ENCODE peak calls at places on chromosome 7, in nine cellular contexts. P, L, R, Q, X, U, A, H and Y are unnamed samples.

GRCh38 chr7:71131256-71131752 is 640 bp upstream of the GALNT17 start:
- DNase-seq in P (no peak), L (peak; percentile 50), R (no peak), Q (peak; percentile 47), X (peak; percentile 67), U (peak; percentile 79), A (peak; percentile 77), H (peak; percentile 16), Y (no peak)

GRCh38 chr7:33831389-33832118 is 73.8 kb upstream of the BMPER start:
- DNase-seq in P (no peak), L (no peak), R (peak; percentile 79), Q (peak; percentile 72), X (no peak), U (no peak), A (peak; percentile 91), H (peak; percentile 84), Y (peak; percentile 66)

GRCh38 chr7:6530626-6531491 is 20.4 kb downstream of the GRID2IP start:
- DNase-seq in P (no peak), L (no peak), R (no peak), Q (no peak), X (no peak), U (no peak), A (no peak), H (no peak), Y (no peak)

GRCh38 chr7:27163776-27164380 is 1.5 kb downstream of the HOXA9 start:
- DNase-seq in P (no peak), L (no peak), R (peak; percentile 12), Q (peak; percentile 16), X (no peak), U (no peak), A (peak; percentile 67), H (peak; percentile 42), Y (peak; percentile 46)

GRCh38 chr7:95342642-95343252 is 18.4 kb upstream of the PON1 start:
- DNase-seq in P (no peak), L (no peak), R (no peak), Q (no peak), X (no peak), U (no peak), A (no peak), H (no peak), Y (no peak)

GRCh38 chr7:138606251-138606650 is 94.9 kb downstream of the SVOPL start:
- DNase-seq in P (no peak), L (no peak), R (no peak), Q (no peak), X (no peak), U (no peak), A (no peak), H (no peak), Y (no peak)

GRCh38 chr7:41051525-41051924 is 651.4 kb downstream of the INHBA start:
- DNase-seq in P (no peak), L (no peak), R (no peak), Q (no peak), X (no peak), U (peak; percentile 38), A (peak; percentile 64), H (no peak), Y (no peak)

GRCh38 chr7:48154792-48155413 is 16.4 kb upstream of the ABCA13 start:
- DNase-seq in P (no peak), L (peak; percentile 49), R (no peak), Q (peak; percentile 38), X (peak; percentile 58), U (no peak), A (no peak), H (peak; percentile 70), Y (no peak)

GRCh38 chr7:143479055-143479766 is 1.5 kb downstream of the TAS2R41 start:
- DNase-seq in P (no peak), L (no peak), R (no peak), Q (no peak), X (no peak), U (no peak), A (no peak), H (peak; percentile 60), Y (no peak)

GRCh38 chr7:15556706-15557105 is 5.1 kb downstream of the AGMO start:
- DNase-seq in P (no peak), L (no peak), R (no peak), Q (no peak), X (no peak), U (no peak), A (no peak), H (no peak), Y (no peak)

GRCh38 chr7:7701513-7701912 is 16.9 kb downstream of the RPA3 start:
- DNase-seq in P (no peak), L (peak; percentile 13), R (no peak), Q (no peak), X (no peak), U (no peak), A (no peak), H (no peak), Y (no peak)

GRCh38 chr7:96034940-96035727 is 262.8 kb downstream of the DYNC1I1 start:
- DNase-seq in P (no peak), L (no peak), R (peak; percentile 80), Q (peak; percentile 43), X (no peak), U (no peak), A (no peak), H (no peak), Y (peak; percentile 73)

GRCh38 chr7:10429516-10429915 is 544.2 kb upstream of the PHF14 start:
- DNase-seq in P (no peak), L (no peak), R (no peak), Q (no peak), X (no peak), U (peak; percentile 11), A (no peak), H (no peak), Y (no peak)

GRCh38 chr7:45178241-45179225 is 20.9 kb downstream of the RAMP3 start:
- DNase-seq in P (peak; percentile 25), L (peak; percentile 43), R (peak; percentile 2), Q (no peak), X (no peak), U (no peak), A (peak; percentile 51), H (peak; percentile 17), Y (peak; percentile 33)

GRCh38 chr7:77702451-77703219 is 6.4 kb downstream of the RSBN1L start:
- DNase-seq in P (no peak), L (no peak), R (no peak), Q (no peak), X (no peak), U (no peak), A (no peak), H (peak; percentile 45), Y (no peak)

GRCh38 chr7:22814261-22815208 is 8.1 kb downstream of the TOMM7 start:
- DNase-seq in P (no peak), L (no peak), R (no peak), Q (no peak), X (no peak), U (no peak), A (no peak), H (peak; percentile 67), Y (no peak)

DNA sequence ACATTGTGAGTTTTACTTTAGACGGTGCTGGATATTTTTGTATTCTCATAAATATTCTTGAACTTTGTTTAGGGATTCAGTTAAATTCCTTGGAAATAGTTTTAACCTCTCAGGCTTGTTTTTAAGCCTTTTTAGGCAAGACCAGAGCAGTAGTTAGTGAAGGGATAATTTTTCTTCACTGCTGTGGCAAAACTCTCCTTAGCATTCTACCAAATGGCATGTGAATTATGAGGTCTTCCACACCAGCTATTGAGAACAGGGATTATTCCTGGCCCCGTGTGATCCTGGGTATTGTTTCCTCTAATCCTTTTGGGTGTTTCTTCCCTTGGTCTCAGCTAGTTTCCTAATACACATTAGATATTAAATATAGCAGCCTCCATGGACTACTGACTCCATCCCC is 46.2 kb downstream of the CCDC71L start:
- DNase-seq in P (no peak), L (no peak), R (no peak), Q (no peak), X (no peak), U (no peak), A (no peak), H (no peak), Y (no peak)
- H3K4me3 ChIP-seq in P (no peak overlapping the region), L (no peak overlapping the region), R (no peak overlapping the region), Q (no peak overlapping the region), X (no peak overlapping the region), U (no peak overlapping the region), A (no peak overlapping the region), H (no peak overlapping the region), Y (no peak overlapping the region)

GRCh38 chr7:36044096-36044892 is 108.8 kb upstream of the EEPD1 start:
- DNase-seq in P (no peak), L (no peak), R (no peak), Q (no peak), X (no peak), U (no peak), A (no peak), H (no peak), Y (no peak)
- H3K4me1 ChIP-seq in P (peaks cover 78% of the 10 kb centered on the region), L (peaks cover 12% of the 10 kb centered on the region), R (peaks cover 48% of the 10 kb centered on the region), Q (peaks cover 13% of the 10 kb centered on the region), X (no peaks in the 10 kb centered on the region), U (no peaks in the 10 kb centered on the region), A (peaks cover 13% of the 10 kb centered on the region), H (peaks cover 44% of the 10 kb centered on the region), Y (peaks cover 37% of the 10 kb centered on the region)

GRCh38 chr7:30164567-30164966 is 29.8 kb downstream of the MTURN start:
- DNase-seq in P (no peak), L (no peak), R (no peak), Q (no peak), X (no peak), U (no peak), A (no peak), H (peak; percentile 76), Y (no peak)

GRCh38 chr7:30160329-30160728 is 25.5 kb downstream of the MTURN start:
- DNase-seq in P (no peak), L (no peak), R (no peak), Q (no peak), X (no peak), U (no peak), A (no peak), H (no peak), Y (no peak)

GRCh38 chr7:30163231-30163894 is 28.6 kb downstream of the MTURN start:
- DNase-seq in P (peak; percentile 68), L (no peak), R (no peak), Q (peak; percentile 75), X (no peak), U (no peak), A (no peak), H (no peak), Y (no peak)

GRCh38 chr7:30162133-30162532 is 27.3 kb downstream of the MTURN start:
- DNase-seq in P (no peak), L (no peak), R (no peak), Q (no peak), X (no peak), U (no peak), A (no peak), H (no peak), Y (no peak)

DNA sequence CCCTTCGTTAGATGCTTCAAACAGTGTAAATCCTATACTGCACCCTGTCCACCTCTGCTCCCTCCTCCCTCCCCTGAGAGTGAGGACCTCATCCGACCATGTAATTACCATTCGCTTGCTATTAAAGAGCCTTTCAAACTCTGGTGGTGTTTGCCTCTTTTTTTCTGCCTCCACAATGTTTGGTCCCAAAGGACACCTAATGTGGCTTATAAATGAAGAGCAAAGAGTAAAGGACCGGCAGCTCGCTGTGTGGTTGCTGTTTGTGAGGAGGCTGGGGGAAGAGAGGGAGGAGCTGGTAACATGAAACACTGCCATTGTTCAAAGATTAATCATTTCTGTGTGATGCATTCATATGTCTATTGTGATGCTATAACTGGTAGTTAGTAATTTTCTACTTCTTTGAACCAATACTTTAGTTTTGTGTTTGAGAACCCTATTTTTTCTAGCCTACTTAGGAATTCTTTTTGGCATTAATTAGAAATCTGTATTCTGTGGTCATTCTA is 27.9 kb downstream of the MTURN start:
- DNase-seq in P (no peak), L (no peak), R (no peak), Q (no peak), X (no peak), U (no peak), A (no peak), H (peak; percentile 81), Y (no peak)
- H3K4me3 ChIP-seq in P (no peak overlapping the region), L (no peak overlapping the region), R (no peak overlapping the region), Q (no peak overlapping the region), X (no peak overlapping the region), U (no peak overlapping the region), A (no peak overlapping the region), H (peak overlapping the region; percentile 54), Y (no peak overlapping the region)

GRCh38 chr7:55121249-55121648 is 102.4 kb downstream of the EGFR start:
- DNase-seq in P (no peak), L (no peak), R (peak; percentile 79), Q (no peak), X (no peak), U (no peak), A (no peak), H (no peak), Y (no peak)
- H3K4me1 ChIP-seq in P (peaks cover 37% of the 10 kb centered on the region), L (peaks cover 66% of the 10 kb centered on the region), R (peaks cover 53% of the 10 kb centered on the region), Q (peaks cover 16% of the 10 kb centered on the region), X (peaks cover 32% of the 10 kb centered on the region), U (no peaks in the 10 kb centered on the region), A (peaks cover 21% of the 10 kb centered on the region), H (peaks cover 42% of the 10 kb centered on the region), Y (peaks cover 70% of the 10 kb centered on the region)